ENCODE peak calls at places on chromosomes 16 and 17, in ten cellular contexts. H is heart left ventricle, N is fibroblast of villous mesenchyme, I is lung, O is Panc1, J is endothelial cell, Y is uterus, L is left ventricle myocardium inferior, W is AG04450, B is RWPE1. Q is an unnamed sample.

GRCh38 chr17:74917430-74917829 is 5.6 kb downstream of the USH1G start:
- DNase-seq in W (no peak), H (no peak), J (no peak), I (no peak), B (no peak), O (no peak), N (no peak), Y (no peak), L (no peak), Q (no peak)

GRCh38 chr16:19135896-19136438 is 22.2 kb downstream of the ITPRIPL2 start:
- DNase-seq in J (no peak), N (peak; percentile 54), O (no peak), W (no peak), L (peak; percentile 43), B (peak; percentile 82), Y (no peak), I (peak; percentile 49), H (no peak), Q (no peak)

GRCh38 chr16:87460936-87461335 is 31.9 kb downstream of the ZCCHC14 start:
- DNase-seq in H (no peak), B (no peak), O (no peak), W (no peak), N (no peak), Y (no peak), J (no peak), I (no peak), L (no peak), Q (no peak)

GRCh38 chr16:87897563-87898505 is 28.5 kb upstream of the SLC7A5 start:
- DNase-seq in Y (no peak), J (no peak), H (no peak), I (no peak), O (no peak), B (no peak), N (no peak), W (no peak), L (no peak), Q (no peak)

GRCh38 chr16:85616608-85617311 is 3.6 kb downstream of the GSE1 start:
- DNase-seq in I (peak; percentile 46), L (peak; percentile 61), H (peak; percentile 58), J (no peak), W (no peak), O (no peak), Y (peak; percentile 46), B (no peak), N (peak; percentile 28), Q (no peak)

GRCh38 chr17:58344047-58344790 is 7.8 kb downstream of the SUPT4H1 start:
- DNase-seq in O (no peak), I (no peak), H (no peak), W (no peak), J (no peak), L (no peak), Y (no peak), N (no peak), B (no peak), Q (no peak)

GRCh38 chr17:59719526-59719925 is 12.1 kb downstream of the VMP1 start:
- DNase-seq in O (no peak), J (no peak), H (no peak), I (no peak), B (no peak), W (no peak), N (no peak), Y (no peak), L (no peak), Q (no peak)

GRCh38 chr17:27572665-27573064 is 58.3 kb upstream of the LGALS9 start:
- DNase-seq in Y (no peak), I (no peak), N (no peak), O (no peak), W (no peak), L (no peak), H (no peak), J (no peak), B (no peak), Q (peak; percentile 32)

GRCh38 chr17:81651692-81652091 is 4.7 kb downstream of the PDE6G start:
- DNase-seq in W (peak; percentile 68), J (no peak), I (no peak), H (no peak), Y (no peak), L (no peak), N (peak; percentile 75), B (peak; percentile 83), O (no peak), Q (peak; percentile 84)

GRCh38 chr17:50183439-50184001 is 17.7 kb downstream of the SGCA start:
- DNase-seq in J (no peak), Y (no peak), W (no peak), O (no peak), N (peak; percentile 84), H (no peak), I (no peak), B (no peak), L (no peak), Q (no peak)

GRCh38 chr16:89565506-89566372 is 5.3 kb downstream of the RPL13 start:
- DNase-seq in W (no peak), I (peak; percentile 72), L (peak; percentile 37), H (peak; percentile 43), J (peak; percentile 56), N (peak; percentile 52), Y (no peak), B (peak; percentile 61), O (no peak), Q (peak; percentile 38)

GRCh38 chr16:48350716-48351115 is 34.5 kb downstream of the SIAH1 start:
- DNase-seq in W (no peak), H (no peak), L (no peak), Y (no peak), O (no peak), B (no peak), I (no peak), J (no peak), N (no peak), Q (no peak)

GRCh38 chr17:80269405-80269807 is 8.8 kb downstream of the RNF213 start:
- DNase-seq in N (no peak), B (no peak), L (no peak), J (no peak), W (no peak), Y (no peak), H (no peak), I (no peak), O (no peak), Q (no peak)

GRCh38 chr17:64187093-64187895 is 57.4 kb upstream of the ERN1 start:
- DNase-seq in Y (no peak), L (no peak), J (no peak), I (no peak), W (no peak), O (no peak), N (peak; percentile 57), B (no peak), H (no peak), Q (no peak)

GRCh38 chr17:47278561-47278960 is 24.9 kb downstream of the ITGB3 start:
- DNase-seq in J (no peak), N (no peak), Y (no peak), W (no peak), B (no peak), O (no peak), H (no peak), L (no peak), I (no peak), Q (no peak)

GRCh38 chr17:47277921-47278320 is 24.3 kb downstream of the ITGB3 start:
- DNase-seq in O (no peak), N (peak; percentile 64), Y (no peak), H (no peak), J (no peak), B (no peak), L (no peak), W (no peak), I (no peak), Q (no peak)

GRCh38 chr17:47280072-47280811 is 26.6 kb downstream of the ITGB3 start:
- DNase-seq in B (no peak), N (peak; percentile 57), J (no peak), Y (no peak), H (no peak), L (no peak), W (no peak), I (no peak), O (no peak), Q (peak; percentile 10)

GRCh38 chr17:47281246-47281645 is 27.6 kb downstream of the ITGB3 start:
- DNase-seq in J (no peak), W (no peak), O (no peak), L (no peak), Y (no peak), I (no peak), B (no peak), H (no peak), N (no peak), Q (no peak)

GRCh38 chr17:47279062-47279801 is 25.6 kb downstream of the ITGB3 start:
- DNase-seq in W (peak; percentile 90), J (no peak), O (no peak), L (peak; percentile 66), H (peak; percentile 77), Y (peak; percentile 74), B (peak; percentile 30), I (peak; percentile 73), N (peak; percentile 99), Q (peak; percentile 96)
- TF ChIP-seq CTCF in W (peak; percentile 37), J (no peak), O (no peak), L (no peak), H (no peak), Y (no peak), B (no peak), I (no peak), N (peak; percentile 32), Q (peak; percentile 51)

GRCh38 chr16:4273858-4274291 is 1.1 kb upstream of the TFAP4 start:
- DNase-seq in W (no peak), H (peak; percentile 71), O (no peak), N (peak; percentile 50), Y (peak; percentile 61), J (peak; percentile 73), B (peak; percentile 60), L (peak; percentile 60), I (peak; percentile 60), Q (peak; percentile 19)
- TF ChIP-seq CTCF in W (peak; percentile 34), H (peak; percentile 21), O (no peak), N (peak; percentile 36), Y (peak; percentile 36), J (peak; percentile 82), B (peak; percentile 34), L (peak; percentile 56), I (no peak), Q (peak; percentile 64)

DNA sequence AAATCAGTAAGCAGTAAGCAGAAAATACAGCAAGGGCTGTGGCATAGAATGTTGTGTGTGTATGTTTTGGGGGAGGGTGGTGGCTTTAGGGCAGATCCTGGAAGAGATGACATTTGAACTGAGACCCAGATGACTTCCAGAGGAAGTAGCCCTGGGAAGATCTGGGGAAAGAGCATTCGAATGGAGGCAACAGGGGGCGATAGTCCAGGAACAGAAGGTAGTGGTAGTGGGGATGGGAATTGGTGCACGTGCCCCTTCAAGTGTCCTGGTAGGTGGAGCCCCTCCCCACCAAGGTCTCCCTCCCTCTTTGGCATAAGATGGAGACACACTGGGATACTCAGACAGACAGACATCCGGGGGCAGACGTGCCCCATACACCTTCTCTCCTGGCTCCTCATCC is 14.1 kb downstream of the ARHGEF15 start:
- DNase-seq in J (no peak), H (no peak), B (no peak), Y (no peak), O (no peak), N (no peak), L (no peak), W (no peak), I (no peak), Q (no peak)
- TF ChIP-seq CTCF in J (no peak), H (no peak), B (no peak), Y (no peak), O (no peak), N (no peak), L (no peak), W (no peak), I (no peak), Q (no peak)

DNA sequence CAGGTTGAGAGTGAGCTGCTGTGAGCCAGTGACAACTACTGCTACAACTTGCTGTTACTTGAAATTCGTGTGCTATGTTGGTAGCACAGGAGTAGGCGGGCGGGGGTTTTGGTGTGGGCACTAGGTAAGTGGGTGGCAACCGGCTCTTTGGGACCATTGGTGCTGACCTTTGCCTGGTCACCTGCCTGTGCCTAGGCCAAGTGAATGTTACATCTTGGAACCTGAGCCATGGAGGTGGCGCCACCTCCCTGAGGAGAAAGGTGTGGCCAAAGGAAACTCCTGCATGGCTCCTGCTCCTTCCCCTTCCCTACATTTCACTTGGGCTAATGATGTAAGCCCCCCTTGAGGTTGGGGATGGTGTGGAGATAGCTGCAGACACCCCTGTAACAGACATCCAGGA is 25.4 kb upstream of the ARHGAP23 start:
- DNase-seq in Y (no peak), I (no peak), N (no peak), O (no peak), B (no peak), L (no peak), H (no peak), W (no peak), J (no peak), Q (no peak)
- TF ChIP-seq CTCF in Y (no peak), I (no peak), N (peak; percentile 13), O (no peak), B (no peak), L (no peak), H (no peak), W (no peak), J (no peak), Q (peak; percentile 25)